ENCODE peak calls at places on chromosome 14, in nine cellular contexts. G is lung, T is kidney, P is stomach, L is Peyer's patch, K is HCT116, N is fibroblast of lung, W is PC-3, U is psoas muscle. J is an unnamed sample.

GRCh38 chr14:102594514-102595175 is 2.2 kb downstream of the RCOR1 start:
- DNase-seq in G (peak), T (no peak), P (peak), L (peak), K (peak), N (peak), W (peak), U (peak), J (peak)

GRCh38 chr14:106094654-106095189 is 568.3 kb downstream of the TMEM121 start:
- DNase-seq in G (no peak), T (no peak), P (peak), L (no peak), K (no peak), N (no peak), W (no peak), U (peak), J (no peak)

GRCh38 chr14:97380539-97380941 is 583.4 kb downstream of the VRK1 start:
- DNase-seq in G (no peak), T (no peak), P (no peak), L (no peak), K (peak), N (no peak), W (peak), U (no peak), J (peak)

GRCh38 chr14:32593290-32593942 is 264.3 kb downstream of the AKAP6 start:
- DNase-seq in G (no peak), T (no peak), P (no peak), L (no peak), K (no peak), N (peak), W (peak), U (no peak), J (no peak)

GRCh38 chr14:94036328-94037167 is 10.4 kb downstream of the OTUB2 start:
- DNase-seq in G (peak), T (no peak), P (peak), L (peak), K (peak), N (peak), W (peak), U (peak), J (peak)

GRCh38 chr14:94717808-94718207 is 52.1 kb downstream of the GSC start:
- DNase-seq in G (no peak), T (no peak), P (no peak), L (no peak), K (no peak), N (no peak), W (no peak), U (no peak), J (no peak)

GRCh38 chr14:97603201-97603600 is 806.0 kb downstream of the VRK1 start:
- DNase-seq in G (no peak), T (no peak), P (no peak), L (no peak), K (no peak), N (no peak), W (no peak), U (no peak), J (no peak)

GRCh38 chr14:21987937-21988336 is 314.3 kb upstream of the OR4E1 start:
- DNase-seq in G (no peak), T (no peak), P (no peak), L (no peak), K (peak), N (peak), W (peak), U (no peak), J (peak)

GRCh38 chr14:81594012-81594411 is 60.4 kb upstream of the SEL1L start:
- DNase-seq in G (no peak), T (no peak), P (no peak), L (no peak), K (no peak), N (no peak), W (no peak), U (no peak), J (no peak)

GRCh38 chr14:76546426-76547221 is 170.7 kb downstream of the ESRRB start:
- DNase-seq in G (no peak), T (no peak), P (no peak), L (no peak), K (peak), N (no peak), W (peak), U (no peak), J (peak)

GRCh38 chr14:101780887-101781239 is 19.4 kb downstream of the PPP2R5C start:
- DNase-seq in G (no peak), T (no peak), P (no peak), L (no peak), K (no peak), N (no peak), W (no peak), U (no peak), J (no peak)

GRCh38 chr14:53881921-53882320 is 74.7 kb downstream of the BMP4 start:
- DNase-seq in G (no peak), T (no peak), P (no peak), L (no peak), K (no peak), N (no peak), W (no peak), U (no peak), J (no peak)

GRCh38 chr14:104148433-104149277 is 10.3 kb downstream of the KIF26A start:
- DNase-seq in G (no peak), T (peak), P (no peak), L (no peak), K (no peak), N (no peak), W (no peak), U (peak), J (no peak)
- H3K27ac ChIP-seq in G (peak), T (no peak), P (no peak), L (peak), K (no peak), N (no peak), W (no peak), U (no peak), J (no peak)

GRCh38 chr14:89342049-89342448 is 75.0 kb downstream of the FOXN3 start:
- DNase-seq in G (no peak), T (no peak), P (no peak), L (no peak), K (no peak), N (no peak), W (no peak), U (no peak), J (no peak)
- TF ChIP-seq CTCF in G (no peak), T (no peak), P (no peak), L (no peak), K (no peak), N (no peak), W (no peak), U (no peak), J (no peak)

GRCh38 chr14:57297852-57298251 is 29.1 kb downstream of the AP5M1 start:
- DNase-seq in G (no peak), T (no peak), P (no peak), L (no peak), K (no peak), N (no peak), W (no peak), U (no peak), J (no peak)

GRCh38 chr14:57299511-57299910 is 30.7 kb downstream of the AP5M1 start:
- DNase-seq in G (no peak), T (no peak), P (no peak), L (no peak), K (no peak), N (no peak), W (no peak), U (no peak), J (no peak)

GRCh38 chr14:57302883-57303282 is 34.1 kb downstream of the AP5M1 start:
- DNase-seq in G (no peak), T (no peak), P (no peak), L (no peak), K (no peak), N (no peak), W (no peak), U (no peak), J (no peak)
- H3K27ac ChIP-seq in G (no peak), T (no peak), P (no peak), L (no peak), K (no peak), N (no peak), W (no peak), U (no peak), J (no peak)

GRCh38 chr14:89955022-89955414 is 488 bp upstream of the EFCAB11 start:
- DNase-seq in G (no peak), T (no peak), P (no peak), L (no peak), K (no peak), N (no peak), W (peak), U (no peak), J (no peak)

GRCh38 chr14:89954045-89955021 is at the start of gene EFCAB11:
- DNase-seq in G (peak), T (peak), P (peak), L (peak), K (peak), N (peak), W (peak), U (peak), J (peak)

GRCh38 chr14:89956294-89957009 is 725 bp downstream of the TDP1 start:
- DNase-seq in G (peak), T (peak), P (peak), L (peak), K (peak), N (peak), W (peak), U (peak), J (peak)

GRCh38 chr14:89953602-89954001 is 928 bp downstream of the EFCAB11 start:
- DNase-seq in G (no peak), T (no peak), P (no peak), L (no peak), K (no peak), N (no peak), W (no peak), U (no peak), J (no peak)

DNA sequence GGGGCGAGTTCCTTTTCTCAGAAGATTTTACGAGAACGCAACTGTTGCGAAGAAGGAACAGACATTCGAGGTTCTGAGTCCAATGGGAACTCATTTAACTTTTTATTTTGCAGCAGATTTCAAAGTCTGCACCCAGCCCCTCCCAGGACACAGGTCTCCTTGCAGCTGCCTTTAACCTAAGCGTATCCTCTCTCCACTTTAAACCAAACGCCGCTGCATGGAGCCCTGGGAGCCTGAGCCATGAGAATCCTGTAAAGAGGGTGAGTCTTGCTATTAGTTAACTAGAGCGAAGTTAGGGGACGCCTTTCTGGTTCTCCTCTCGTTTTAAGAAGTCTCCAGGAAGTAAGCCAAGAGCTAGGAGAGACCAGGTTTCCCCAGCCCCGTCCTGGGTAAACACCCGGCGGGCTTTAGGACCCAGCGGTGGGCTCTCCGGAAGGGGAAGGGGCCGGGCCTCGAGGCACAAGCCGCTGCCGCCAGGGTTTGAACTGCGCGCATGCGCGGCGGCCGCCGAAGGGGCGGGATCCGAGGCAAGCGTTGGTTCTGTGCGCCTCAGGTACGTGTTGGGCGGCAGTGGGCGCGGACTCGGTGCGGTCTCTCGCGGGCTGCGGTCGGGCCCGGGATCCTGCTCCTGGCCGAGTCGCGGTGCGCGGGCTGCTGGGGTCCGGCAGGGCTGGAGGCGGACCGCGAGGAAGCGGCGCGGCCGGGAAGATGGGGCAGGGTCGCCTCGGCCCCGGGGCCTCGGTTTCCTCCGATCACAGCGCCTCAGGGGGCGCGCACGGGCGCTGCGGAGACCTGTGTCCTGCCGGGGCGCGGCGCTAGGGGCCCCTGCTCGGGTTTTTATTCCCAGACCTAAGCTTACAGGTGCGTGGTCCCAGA is at the start of gene TDP1:
- DNase-seq in G (peak), T (peak), P (peak), L (peak), K (peak), N (peak), W (peak), U (peak), J (peak)
- TF ChIP-seq CTCF in G (peak), T (peak), P (no peak), L (peak), K (no peak), N (no peak), W (no peak), U (peak), J (peak)

DNA sequence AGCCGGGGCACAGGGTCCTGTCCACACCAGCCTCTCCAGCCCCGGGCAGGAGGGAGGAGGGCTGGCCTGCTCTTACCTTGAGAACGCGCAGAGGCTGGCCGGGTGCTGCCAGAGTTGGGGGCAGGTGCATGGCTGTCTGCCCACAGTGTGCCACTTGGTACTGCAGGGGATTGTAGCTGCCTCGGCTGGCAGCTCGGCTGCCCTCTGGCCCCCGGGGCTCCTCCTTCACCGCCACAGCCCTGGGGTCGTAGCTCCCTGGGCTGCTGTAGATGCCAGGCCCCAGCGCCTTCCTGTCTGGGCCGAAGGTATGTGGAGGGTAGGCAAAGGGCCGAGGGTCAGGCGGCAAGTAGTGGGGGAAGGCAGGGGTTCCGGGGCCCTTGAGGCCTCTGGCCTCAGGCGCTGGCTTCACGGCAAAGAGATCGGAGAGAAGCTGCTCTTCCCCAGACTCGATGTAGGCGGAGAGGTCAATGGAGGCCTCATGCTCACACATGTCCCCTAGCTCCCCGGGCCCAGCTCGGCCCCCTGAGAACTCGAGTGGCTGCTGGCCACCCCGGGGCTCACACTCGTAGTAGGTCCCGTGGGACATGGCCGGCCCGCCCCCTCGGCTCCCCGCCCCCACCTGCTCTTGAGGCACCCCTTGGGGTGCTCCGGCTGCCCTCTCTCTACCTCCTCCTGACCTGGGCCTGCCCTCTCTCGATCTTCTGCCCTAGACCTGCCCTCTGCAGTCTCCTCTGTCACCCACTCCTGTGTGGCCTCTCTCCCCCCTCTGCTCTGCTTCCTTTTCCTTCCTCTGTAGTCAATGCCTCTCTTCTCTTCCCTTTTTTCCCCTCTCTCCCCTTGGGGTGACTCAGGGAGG is at the start of gene CEBPE:
- DNase-seq in G (no peak), T (peak), P (no peak), L (no peak), K (no peak), N (no peak), W (no peak), U (no peak), J (no peak)
- H3K27ac ChIP-seq in G (peak), T (no peak), P (peak), L (peak), K (no peak), N (no peak), W (no peak), U (no peak), J (peak)

GRCh38 chr14:70907172-70907995 is at the start of gene PCNX1:
- DNase-seq in G (peak), T (peak), P (peak), L (peak), K (peak), N (peak), W (peak), U (peak), J (peak)
- TF ChIP-seq CTCF in G (peak), T (peak), P (no peak), L (peak), K (peak), N (peak), W (peak), U (peak), J (peak)

DNA sequence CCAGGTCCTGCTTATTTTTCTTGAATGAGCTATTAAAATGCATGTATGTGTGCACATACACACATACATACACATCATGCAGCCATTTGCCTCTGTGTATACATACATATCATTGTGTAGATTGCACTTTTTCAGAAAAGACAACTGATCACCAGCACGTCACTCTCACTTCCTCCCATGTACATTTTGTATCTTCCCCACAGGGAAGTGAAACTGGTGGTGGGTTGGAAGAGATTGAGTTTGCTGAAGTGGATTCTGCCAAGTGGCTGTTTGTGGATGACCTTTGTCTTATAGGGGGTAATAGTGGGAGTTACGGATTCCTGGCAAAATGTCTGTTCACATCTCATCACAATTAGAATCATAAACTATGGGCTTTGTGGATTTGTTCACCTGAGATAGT is 448.6 kb downstream of the RAD51B start:
- DNase-seq in G (no peak), T (no peak), P (no peak), L (no peak), K (no peak), N (no peak), W (no peak), U (no peak), J (no peak)
- H3K27ac ChIP-seq in G (no peak), T (no peak), P (peak), L (peak), K (no peak), N (no peak), W (no peak), U (no peak), J (no peak)

GRCh38 chr14:104877806-104878550 is 12.9 kb downstream of the CEP170B start:
- DNase-seq in G (no peak), T (peak), P (no peak), L (no peak), K (no peak), N (no peak), W (no peak), U (peak), J (no peak)

GRCh38 chr14:104878582-104878981 is 13.5 kb downstream of the CEP170B start:
- DNase-seq in G (no peak), T (peak), P (no peak), L (no peak), K (no peak), N (no peak), W (no peak), U (peak), J (no peak)

GRCh38 chr14:104880584-104881210 is 15.6 kb downstream of the CEP170B start:
- DNase-seq in G (no peak), T (no peak), P (no peak), L (no peak), K (no peak), N (no peak), W (no peak), U (no peak), J (no peak)

GRCh38 chr14:104879983-104880565 is 15.0 kb downstream of the CEP170B start:
- DNase-seq in G (no peak), T (peak), P (no peak), L (no peak), K (no peak), N (no peak), W (no peak), U (peak), J (no peak)

DNA sequence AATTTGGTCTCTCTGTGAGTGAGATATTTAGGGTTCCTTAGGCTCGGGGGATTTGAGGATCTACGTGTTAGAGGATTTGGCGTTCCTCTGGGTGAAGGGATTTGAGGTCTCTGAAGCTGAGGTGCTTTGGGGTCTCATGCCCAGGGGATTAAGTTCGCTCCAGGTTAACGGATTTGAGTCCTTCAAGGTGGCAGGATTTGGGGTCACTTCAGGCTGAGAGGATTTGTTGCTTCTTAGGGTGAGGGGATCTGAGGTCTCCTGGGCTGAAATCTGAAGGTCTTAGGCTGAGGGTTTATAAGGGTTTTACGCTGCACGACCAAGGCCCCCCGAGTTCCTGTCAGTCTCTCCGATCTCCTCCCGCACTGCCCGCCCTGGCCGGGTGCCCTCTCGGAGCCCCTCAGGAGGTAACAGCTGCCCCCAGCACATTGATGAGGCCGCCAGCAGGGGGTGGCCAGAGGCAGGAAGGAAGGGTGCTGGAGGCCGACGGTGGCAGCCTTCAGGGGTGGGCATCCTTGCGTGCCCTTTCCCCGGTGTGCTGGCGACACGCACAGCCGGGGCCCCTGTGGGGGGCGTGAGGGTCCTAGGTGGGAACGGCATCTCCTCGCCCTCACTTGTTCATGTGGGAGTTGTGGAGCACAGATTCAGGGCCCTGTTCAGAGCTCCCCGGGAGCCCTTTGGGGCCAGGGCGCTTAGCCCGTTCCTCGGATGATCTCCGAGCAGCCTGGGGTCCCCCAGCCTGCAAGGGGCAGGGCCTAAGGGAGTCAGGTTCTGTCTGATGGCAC is 14.3 kb downstream of the CEP170B start:
- DNase-seq in G (no peak), T (peak), P (no peak), L (no peak), K (no peak), N (no peak), W (no peak), U (peak), J (no peak)
- TF ChIP-seq CTCF in G (no peak), T (no peak), P (no peak), L (no peak), K (no peak), N (no peak), W (no peak), U (no peak), J (no peak)

GRCh38 chr14:99966436-99966835 is 98.8 kb upstream of the EVL start:
- DNase-seq in G (no peak), T (no peak), P (no peak), L (no peak), K (no peak), N (no peak), W (no peak), U (no peak), J (no peak)
- H3K27ac ChIP-seq in G (no peak), T (no peak), P (no peak), L (no peak), K (no peak), N (no peak), W (no peak), U (no peak), J (no peak)

GRCh38 chr14:59570122-59570521 is 6.5 kb downstream of the CCDC175 start:
- DNase-seq in G (no peak), T (no peak), P (no peak), L (no peak), K (no peak), N (no peak), W (peak), U (no peak), J (no peak)
- TF ChIP-seq CTCF in G (no peak), T (no peak), P (no peak), L (peak), K (peak), N (peak), W (peak), U (no peak), J (no peak)